ENCODE peak calls at places on chromosome 16, in seven cellular contexts. P is HCT116, L is Panc1, T is HepG2, W is GM12878, M is SK-N-SH, V is H1. S is an unnamed sample.

GRCh38 chr16:50680907-50681885 is at the start of gene SNX20:
- DNase-seq in W (peak), P (no peak), M (no peak), L (no peak), V (no peak), T (no peak), S (no peak)

GRCh38 chr16:67173808-67174705 is 3.7 kb downstream of the NOL3 start:
- DNase-seq in P (no peak), W (no peak), T (peak), V (peak), M (peak), L (no peak), S (no peak)

GRCh38 chr16:83441523-83441922 is 366.3 kb upstream of the HSBP1 start:
- DNase-seq in V (no peak), L (no peak), T (no peak), M (no peak), W (no peak), P (no peak), S (no peak)

GRCh38 chr16:21646721-21647561 is 5.5 kb downstream of the IGSF6 start:
- DNase-seq in P (no peak), L (no peak), M (no peak), W (peak), V (no peak), T (no peak), S (no peak)

GRCh38 chr16:80198995-80199299 is 341.8 kb upstream of the DYNLRB2 start:
- DNase-seq in T (no peak), M (no peak), W (no peak), V (no peak), P (no peak), L (no peak), S (no peak)

GRCh38 chr16:2335286-2335895 is 5.1 kb downstream of the ABCA3 start:
- DNase-seq in V (no peak), T (no peak), W (no peak), L (no peak), P (no peak), M (no peak), S (no peak)

GRCh38 chr16:76729525-76729924 is 452.3 kb downstream of the CNTNAP4 start:
- DNase-seq in W (no peak), V (no peak), L (no peak), P (no peak), T (no peak), M (no peak), S (no peak)

GRCh38 chr16:57187508-57187854 is 1.4 kb downstream of the RSPRY1 start:
- DNase-seq in V (no peak), P (no peak), T (peak), W (no peak), M (no peak), L (no peak), S (no peak)

GRCh38 chr16:66335704-66336329 is 30.7 kb upstream of the CDH5 start:
- DNase-seq in M (no peak), V (no peak), W (no peak), P (no peak), L (no peak), T (no peak), S (no peak)

GRCh38 chr16:5882087-5882661 is 784.6 kb upstream of the EEF2KMT start:
- DNase-seq in W (no peak), P (no peak), V (no peak), M (no peak), T (no peak), L (no peak), S (no peak)

GRCh38 chr16:70508752-70509151 is 14.6 kb downstream of the COG4 start:
- DNase-seq in P (no peak), V (no peak), W (no peak), L (no peak), M (no peak), T (no peak), S (no peak)

GRCh38 chr16:85557976-85558589 is 55.0 kb upstream of the GSE1 start:
- DNase-seq in P (no peak), W (no peak), V (peak), L (no peak), M (no peak), T (no peak), S (no peak)

GRCh38 chr16:50326835-50327465 is 41.8 kb downstream of the BRD7 start:
- DNase-seq in W (peak), V (peak), T (no peak), L (peak), M (no peak), P (peak), S (peak)

GRCh38 chr16:84643180-84643583 is 5.1 kb upstream of the KLHL36 start:
- DNase-seq in L (no peak), W (no peak), V (no peak), T (peak), M (no peak), P (no peak), S (no peak)

GRCh38 chr16:27498916-27499658 is 50.6 kb downstream of the GTF3C1 start:
- DNase-seq in W (no peak), L (no peak), M (no peak), T (no peak), V (no peak), P (no peak), S (no peak)

GRCh38 chr16:80092686-80093085 is 448.1 kb upstream of the DYNLRB2 start:
- DNase-seq in V (no peak), M (no peak), W (no peak), P (no peak), T (no peak), L (no peak), S (no peak)

GRCh38 chr16:69564845-69565610 is 738 bp upstream of the NFAT5 start:
- DNase-seq in L (no peak), P (no peak), W (no peak), V (no peak), M (no peak), T (no peak), S (no peak)

GRCh38 chr16:85350146-85350728 is 238.0 kb upstream of the CIBAR2 start:
- DNase-seq in L (no peak), V (no peak), W (no peak), T (no peak), P (no peak), M (no peak), S (no peak)

GRCh38 chr16:56985962-56986360 is 3.4 kb upstream of the NLRC5 start:
- DNase-seq in W (no peak), L (no peak), M (no peak), P (no peak), T (no peak), V (no peak), S (no peak)

GRCh38 chr16:21608647-21609328 is 9.4 kb downstream of the METTL9 start:
- DNase-seq in T (no peak), L (no peak), W (no peak), V (no peak), M (no peak), P (no peak), S (no peak)

GRCh38 chr16:87653234-87653633 is 50.9 kb downstream of the JPH3 start:
- DNase-seq in L (no peak), V (no peak), W (no peak), P (peak), M (peak), T (peak), S (peak)

GRCh38 chr16:14586637-14587036 is 43.4 kb downstream of the PARN start:
- DNase-seq in P (no peak), V (no peak), W (no peak), M (no peak), T (no peak), L (no peak), S (no peak)

GRCh38 chr16:81198635-81199034 is 39.9 kb upstream of the BCO1 start:
- DNase-seq in P (no peak), W (no peak), T (peak), M (no peak), V (no peak), L (no peak), S (peak)

GRCh38 chr16:67652578-67653130 is 7.4 kb downstream of the ACD start:
- DNase-seq in T (no peak), P (peak), W (no peak), M (peak), L (no peak), V (peak), S (peak)

GRCh38 chr16:56610017-56610608 is 1.7 kb downstream of the MT2A start:
- DNase-seq in T (peak), V (no peak), L (no peak), W (peak), P (peak), M (no peak), S (no peak)

GRCh38 chr16:87860553-87861299 is 8.6 kb downstream of the SLC7A5 start:
- DNase-seq in L (no peak), P (no peak), T (peak), V (no peak), W (no peak), M (peak), S (peak)

GRCh38 chr16:84537431-84538151 is 33.1 kb upstream of the MEAK7 start:
- DNase-seq in L (no peak), V (no peak), P (no peak), M (no peak), W (no peak), T (no peak), S (peak)

GRCh38 chr16:3671424-3671823 is 16.9 kb downstream of the DNASE1 start:
- DNase-seq in P (no peak), W (no peak), M (no peak), T (no peak), L (no peak), V (no peak), S (no peak)

GRCh38 chr16:3672571-3673041 is 18.1 kb downstream of the DNASE1 start:
- DNase-seq in W (no peak), P (no peak), M (no peak), T (no peak), V (no peak), L (no peak), S (no peak)

GRCh38 chr16:3674513-3675295 is 20.2 kb downstream of the DNASE1 start:
- DNase-seq in M (no peak), T (no peak), P (no peak), L (no peak), V (no peak), W (no peak), S (no peak)

GRCh38 chr16:3673676-3674377 is 19.3 kb downstream of the DNASE1 start:
- DNase-seq in V (no peak), L (no peak), M (no peak), W (no peak), T (no peak), P (no peak), S (no peak)

DNA sequence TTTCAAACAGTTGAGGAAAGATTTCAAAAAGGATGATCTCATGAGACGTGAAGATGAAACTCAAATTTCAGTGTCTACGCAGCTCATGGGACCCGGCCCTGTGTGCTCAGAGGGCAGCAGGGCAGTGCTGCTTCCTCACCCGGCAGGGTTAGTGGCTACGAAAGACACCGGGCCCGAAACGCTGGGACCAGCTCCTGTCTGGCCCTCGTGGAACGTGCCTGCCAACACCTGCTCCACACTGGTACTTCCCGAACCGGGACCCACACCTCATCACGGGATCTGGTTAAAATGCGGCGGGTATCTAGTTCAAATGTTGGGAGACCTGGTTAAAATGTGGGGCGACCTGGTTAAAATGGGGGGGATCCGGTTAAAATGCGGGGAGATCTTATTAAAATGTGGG is 18.7 kb downstream of the DNASE1 start:
- DNase-seq in W (no peak), L (no peak), V (no peak), M (no peak), T (no peak), P (no peak), S (no peak)
- TF ChIP-seq SIN3A in W (no peak), L (no peak), V (no peak), M (no peak), T (no peak), P (no peak), S (no peak)

GRCh38 chr16:78686601-78687000 is 587.1 kb downstream of the WWOX start:
- DNase-seq in W (no peak), L (no peak), T (no peak), M (no peak), P (no peak), V (no peak), S (no peak)
- H3K27ac ChIP-seq in W (no peak), L (no peak), T (no peak), M (no peak), P (no peak), V (no peak), S (no peak)

DNA sequence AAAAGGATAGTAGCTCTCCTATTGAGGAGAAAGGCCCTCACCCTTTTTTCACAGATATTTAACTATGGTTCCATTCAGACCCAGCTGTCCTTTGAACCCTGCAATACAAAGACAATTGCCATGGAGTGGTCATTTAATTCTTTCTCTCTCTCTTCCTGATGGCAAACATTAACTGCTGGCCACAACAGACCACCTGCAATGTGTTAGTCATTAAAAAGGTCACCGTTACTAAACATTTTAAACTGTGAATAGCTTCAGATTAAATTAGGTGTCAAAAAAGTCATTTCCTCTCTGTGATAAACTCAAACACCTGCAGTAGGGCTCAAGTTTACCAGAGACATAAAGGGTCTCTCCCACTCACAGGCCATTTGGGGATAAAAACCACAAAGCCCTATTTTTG is 697.2 kb downstream of the TOX3 start:
- DNase-seq in V (no peak), W (no peak), P (no peak), M (no peak), T (no peak), L (no peak), S (no peak)
- TF ChIP-seq SIN3A in V (no peak), W (no peak), P (no peak), M (no peak), T (no peak), L (no peak), S (no peak)

GRCh38 chr16:12119562-12119961 is 143.0 kb downstream of the SNX29 start:
- DNase-seq in P (no peak), V (no peak), T (no peak), M (no peak), L (no peak), W (no peak), S (no peak)
- H3K27ac ChIP-seq in P (no peak), V (no peak), T (no peak), M (no peak), L (no peak), W (no peak), S (no peak)

S was measured in K562.